ENCODE peak calls at places on chromosomes 6 and 20, in ten cellular contexts. K is heart right ventricle; H is GM19239; O is iPS DF 19.7; A is GM12891; G is stimulated activated CD4-positive, alpha-beta T cell treated with anti-CD3 and anti-CD28 coated beads, Interleukin-1b, Interleukin-23, amount 100 ng/mL, for 1 hour; Y is dorsolateral prefrontal cortex; P is sciatic nerve; I is stimulated activated CD8-positive, alpha-beta memory T cell treated with anti-CD3 and anti-CD28 coated beads, Interleukin-4, amount 100 ng/mL, for 1 hour; N is GM23248. W is an unnamed sample.

GRCh38 chr6:126285871-126286270 is 54.0 kb upstream of the CENPW start:
- DNase-seq in I (no peak), P (no peak), K (no peak), G (no peak), A (no peak), O (no peak), H (no peak), N (no peak), Y (no peak), W (no peak)

GRCh38 chr6:25659633-25660368 is 7.8 kb downstream of the SCGN start:
- DNase-seq in Y (no peak), P (no peak), H (no peak), I (no peak), O (no peak), G (no peak), A (no peak), K (no peak), N (no peak), W (no peak)

GRCh38 chr6:14506656-14507242 is 389.2 kb downstream of the CD83 start:
- DNase-seq in A (no peak), G (no peak), I (no peak), H (no peak), P (no peak), K (no peak), N (no peak), O (no peak), Y (no peak), W (no peak)

GRCh38 chr20:25622049-25622448 is 1.8 kb downstream of the NANP start:
- DNase-seq in I (no peak), N (no peak), P (no peak), K (no peak), G (no peak), O (no peak), A (no peak), Y (no peak), H (no peak), W (no peak)

GRCh38 chr20:1533059-1533458 is 24.4 kb downstream of the SIRPD start:
- DNase-seq in O (peak), P (no peak), I (no peak), A (no peak), K (no peak), G (no peak), Y (no peak), H (no peak), N (peak), W (no peak)

GRCh38 chr20:11917663-11918062 is at the start of gene BTBD3:
- DNase-seq in N (peak), I (no peak), Y (peak), H (no peak), K (peak), O (no peak), P (no peak), A (no peak), G (no peak), W (no peak)

GRCh38 chr6:25309886-25310285 is 30.7 kb downstream of the CARMIL1 start:
- DNase-seq in N (peak), I (no peak), P (no peak), K (no peak), H (no peak), Y (no peak), O (no peak), A (no peak), G (no peak), W (no peak)

GRCh38 chr6:39911513-39912125 is 22.6 kb downstream of the MOCS1 start:
- DNase-seq in O (no peak), N (no peak), A (no peak), I (no peak), Y (no peak), H (no peak), G (no peak), K (no peak), P (peak), W (no peak)

GRCh38 chr6:37868447-37868825 is 48.9 kb downstream of the ZFAND3 start:
- DNase-seq in N (peak), P (no peak), Y (no peak), O (no peak), K (no peak), I (no peak), G (no peak), H (no peak), A (no peak), W (no peak)

GRCh38 chr20:38222923-38223742 is 37.4 kb downstream of the KIAA1755 start:
- DNase-seq in N (no peak), A (no peak), G (no peak), I (no peak), Y (no peak), H (no peak), P (no peak), O (no peak), K (no peak), W (peak)

GRCh38 chr6:119148825-119149525 is 70.5 kb upstream of the FAM184A start:
- DNase-seq in O (no peak), I (no peak), G (no peak), P (no peak), K (no peak), Y (no peak), A (no peak), H (no peak), N (peak), W (no peak)

GRCh38 chr6:62285612-62286469 is at the start of gene KHDRBS2:
- DNase-seq in O (no peak), A (peak), G (no peak), K (peak), P (peak), H (peak), N (peak), I (no peak), Y (peak), W (peak)

GRCh38 chr6:13881621-13882165 is 43.1 kb upstream of the RNF182 start:
- DNase-seq in A (no peak), Y (no peak), K (no peak), O (no peak), N (no peak), H (no peak), P (no peak), I (no peak), G (no peak), W (no peak)

GRCh38 chr20:32327087-32327681 is 30.9 kb upstream of the ASXL1 start:
- DNase-seq in N (peak), K (no peak), H (no peak), Y (no peak), P (no peak), O (no peak), I (no peak), A (no peak), G (no peak), W (no peak)

GRCh38 chr6:30711758-30712380 is 5.2 kb downstream of the MDC1 start:
- DNase-seq in G (no peak), N (no peak), O (no peak), P (no peak), H (no peak), I (no peak), Y (no peak), K (no peak), A (no peak), W (peak)

GRCh38 chr20:3115190-3116107 is 30.9 kb upstream of the AVP start:
- DNase-seq in G (no peak), P (no peak), I (no peak), H (peak), K (no peak), Y (peak), A (peak), O (peak), N (peak), W (no peak)

GRCh38 chr6:20724443-20724842 is 190.2 kb downstream of the CDKAL1 start:
- DNase-seq in I (no peak), P (no peak), G (no peak), N (no peak), Y (no peak), H (no peak), K (no peak), O (no peak), A (no peak), W (no peak)

GRCh38 chr6:35634316-35634715 is 54.4 kb downstream of the FKBP5 start:
- DNase-seq in Y (no peak), G (no peak), N (peak), H (no peak), A (no peak), O (no peak), P (no peak), K (peak), I (no peak), W (no peak)

GRCh38 chr6:143514996-143515760 is 3.7 kb upstream of the FUCA2 start:
- DNase-seq in Y (peak), I (no peak), N (peak), K (peak), P (no peak), A (no peak), O (no peak), H (no peak), G (no peak), W (no peak)

GRCh38 chr6:54892831-54893230 is 46.3 kb downstream of the FAM83B start:
- DNase-seq in K (no peak), G (no peak), N (peak), P (no peak), H (no peak), A (no peak), O (no peak), Y (no peak), I (no peak), W (no peak)

GRCh38 chr6:1916334-1916985 is 306.7 kb downstream of the FOXC1 start:
- DNase-seq in A (no peak), I (no peak), H (no peak), Y (no peak), G (no peak), O (no peak), P (no peak), K (no peak), N (peak), W (no peak)

GRCh38 chr20:400451-401275 is 7.4 kb upstream of the RBCK1 start:
- DNase-seq in I (no peak), Y (peak), H (no peak), N (peak), K (no peak), P (no peak), G (no peak), O (no peak), A (no peak), W (peak)

GRCh38 chr6:76814496-76815458 is 648.5 kb downstream of the HTR1B start:
- DNase-seq in Y (no peak), A (no peak), K (no peak), P (no peak), N (peak), I (no peak), O (no peak), G (no peak), H (no peak), W (no peak)

GRCh38 chr6:160010067-160010466 is 41.2 kb downstream of the IGF2R start:
- DNase-seq in K (no peak), H (no peak), G (no peak), I (no peak), A (no peak), Y (no peak), N (peak), O (no peak), P (no peak), W (no peak)

GRCh38 chr6:62129127-62129526 is 156.9 kb downstream of the KHDRBS2 start:
- DNase-seq in I (no peak), O (no peak), G (no peak), P (no peak), K (no peak), H (no peak), Y (no peak), N (no peak), A (no peak), W (no peak)

GRCh38 chr6:42224222-42225042 is 6.8 kb upstream of the MRPS10 start:
- DNase-seq in Y (no peak), O (no peak), P (no peak), H (peak), I (no peak), A (no peak), N (peak), K (no peak), G (no peak), W (no peak)

GRCh38 chr20:61933951-61934715 is 131.5 kb downstream of the TAF4 start:
- DNase-seq in P (no peak), Y (no peak), A (no peak), O (no peak), N (no peak), K (peak), I (no peak), G (no peak), H (no peak), W (peak)

GRCh38 chr6:87333591-87334181 is 4.6 kb upstream of the GJB7 start:
- DNase-seq in A (no peak), H (no peak), N (peak), G (no peak), K (no peak), Y (no peak), P (no peak), I (no peak), O (no peak), W (no peak)

GRCh38 chr20:24537210-24537609 is 67.8 kb downstream of the SYNDIG1 start:
- DNase-seq in P (no peak), N (no peak), I (no peak), G (no peak), A (no peak), Y (no peak), K (no peak), O (no peak), H (no peak), W (no peak)

GRCh38 chr20:63177134-63177784 is 38.7 kb downstream of the YTHDF1 start:
- DNase-seq in N (peak), Y (peak), O (no peak), A (no peak), G (no peak), I (no peak), K (no peak), H (no peak), P (no peak), W (no peak)

GRCh38 chr6:149921361-149921760 is 1.6 kb downstream of the RAET1G start:
- DNase-seq in O (no peak), G (no peak), A (no peak), H (no peak), P (peak), N (no peak), I (no peak), Y (no peak), K (no peak), W (peak)

GRCh38 chr20:57573176-57573575 is 12.3 kb downstream of the PCK1 start:
- DNase-seq in O (no peak), Y (no peak), K (no peak), A (no peak), P (no peak), H (no peak), G (no peak), I (no peak), N (no peak), W (peak)

GRCh38 chr6:168732676-168733075 is 291.7 kb downstream of the SMOC2 start:
- DNase-seq in A (no peak), P (no peak), K (no peak), Y (no peak), I (no peak), O (no peak), H (no peak), N (no peak), G (no peak), W (no peak)

GRCh38 chr6:27862396-27863061 is 49.7 kb downstream of the OR2B2 start:
- DNase-seq in A (no peak), Y (no peak), P (no peak), N (no peak), O (no peak), H (no peak), I (no peak), K (no peak), G (no peak), W (no peak)

GRCh38 chr6:170449231-170449630 is 103.9 kb downstream of the PSMB1 start:
- DNase-seq in I (no peak), N (peak), G (no peak), P (no peak), H (no peak), A (no peak), Y (no peak), K (no peak), O (no peak), W (no peak)

GRCh38 chr6:14381225-14381887 is 263.8 kb downstream of the CD83 start:
- DNase-seq in H (no peak), I (no peak), Y (no peak), N (no peak), K (no peak), A (no peak), G (no peak), P (no peak), O (peak), W (no peak)

GRCh38 chr20:47642624-47643023 is 140.9 kb downstream of the NCOA3 start:
- DNase-seq in P (no peak), G (no peak), A (no peak), O (no peak), Y (no peak), N (no peak), H (no peak), I (no peak), K (no peak), W (no peak)